ENCODE peak calls at places on chromosomes 11 and 22, in seven cellular contexts. V is choroid plexus epithelial cell; H is progenitor cell of endocrine pancreas; Z is Calu3; P is PC-9; E is CD8-positive, alpha-beta memory T cell; C is cardiac fibroblast. Q is an unnamed sample.

GRCh38 chr11:1437500-1437899 is 47.8 kb downstream of the BRSK2 start:
- DNase-seq in V (peak; percentile 59), H (no peak), Z (peak; percentile 37), P (peak; percentile 37), E (no peak), C (peak; percentile 88), Q (no peak)

GRCh38 chr22:46075764-46076531 is 74.4 kb upstream of the PPARA start:
- DNase-seq in V (no peak), H (no peak), Z (peak; percentile 30), P (no peak), E (no peak), C (no peak), Q (peak; percentile 46)

GRCh38 chr11:35815556-35816315 is 128.1 kb upstream of the LDLRAD3 start:
- DNase-seq in V (peak; percentile 24), H (no peak), Z (no peak), P (no peak), E (no peak), C (peak; percentile 89), Q (peak; percentile 72)

GRCh38 chr11:29019960-29020683 is 911.9 kb downstream of the METTL15 start:
- DNase-seq in V (peak; percentile 81), H (no peak), Z (peak; percentile 38), P (peak; percentile 26), E (no peak), C (peak; percentile 61), Q (peak; percentile 20)

GRCh38 chr11:76892305-76892704 is 31.6 kb downstream of the ACER3 start:
- DNase-seq in V (no peak), H (no peak), Z (no peak), P (no peak), E (no peak), C (no peak), Q (no peak)

GRCh38 chr11:64642876-64643257 is 51.8 kb downstream of the SLC22A12 start:
- DNase-seq in V (no peak), H (no peak), Z (no peak), P (no peak), E (no peak), C (no peak), Q (no peak)

GRCh38 chr11:67436459-67437081 is 912 bp downstream of the PTPRCAP start:
- DNase-seq in V (no peak), H (no peak), Z (no peak), P (no peak), E (peak; percentile 62), C (peak; percentile 14), Q (peak; percentile 83)

GRCh38 chr22:46514592-46515207 is 22.7 kb downstream of the CELSR1 start:
- DNase-seq in V (peak; percentile 44), H (no peak), Z (no peak), P (peak; percentile 73), E (no peak), C (peak; percentile 43), Q (peak; percentile 57)

GRCh38 chr22:46598737-46599424 is 21.3 kb upstream of the GRAMD4 start:
- DNase-seq in V (peak; percentile 63), H (no peak), Z (no peak), P (no peak), E (no peak), C (no peak), Q (no peak)